ENCODE peak calls at places on chromosomes 7 and 10, in six cellular contexts. E is right lobe of liver, A is AG04450, S is lower leg skin, Z is fibroblast of lung, U is HCT116. N is an unnamed sample.
A peak's percentile ranks its signal among the peaks of the same experiment; 100 is the strongest.

GRCh38 chr7:3922175-3922635 is 621.2 kb downstream of the SDK1 start:
- DNase-seq in E (no peak), A (peak; percentile 24), S (peak; percentile 37), Z (peak; percentile 97), U (peak; percentile 72), N (no peak)

GRCh38 chr7:113085781-113086390 is 741 bp downstream of the GPR85 start:
- DNase-seq in E (no peak), A (no peak), S (no peak), Z (peak; percentile 43), U (no peak), N (no peak)

GRCh38 chr7:22723171-22723601 is 3.8 kb upstream of the IL6 start:
- DNase-seq in E (peak; percentile 83), A (no peak), S (peak; percentile 66), Z (peak; percentile 71), U (no peak), N (peak; percentile 78)

GRCh38 chr7:127158659-127159058 is 94.1 kb downstream of the GRM8 start:
- DNase-seq in E (no peak), A (no peak), S (no peak), Z (no peak), U (no peak), N (no peak)

GRCh38 chr7:155530601-155531000 is 15.8 kb downstream of the CNPY1 start:
- DNase-seq in E (no peak), A (no peak), S (no peak), Z (no peak), U (no peak), N (no peak)

GRCh38 chr10:12742776-12743175 is 258.7 kb downstream of the CCDC3 start:
- DNase-seq in E (no peak), A (no peak), S (no peak), Z (no peak), U (no peak), N (no peak)

GRCh38 chr7:2475678-2476015 is 551 bp downstream of the GRIFIN start:
- DNase-seq in E (no peak), A (no peak), S (no peak), Z (no peak), U (no peak), N (no peak)

GRCh38 chr7:14834888-14835287 is 67.7 kb downstream of the DGKB start:
- DNase-seq in E (no peak), A (no peak), S (no peak), Z (peak; percentile 55), U (no peak), N (no peak)

GRCh38 chr10:25226775-25227682 is 52.2 kb downstream of the GPR158 start:
- DNase-seq in E (peak; percentile 23), A (no peak), S (no peak), Z (peak; percentile 31), U (peak; percentile 48), N (no peak)

DNA sequence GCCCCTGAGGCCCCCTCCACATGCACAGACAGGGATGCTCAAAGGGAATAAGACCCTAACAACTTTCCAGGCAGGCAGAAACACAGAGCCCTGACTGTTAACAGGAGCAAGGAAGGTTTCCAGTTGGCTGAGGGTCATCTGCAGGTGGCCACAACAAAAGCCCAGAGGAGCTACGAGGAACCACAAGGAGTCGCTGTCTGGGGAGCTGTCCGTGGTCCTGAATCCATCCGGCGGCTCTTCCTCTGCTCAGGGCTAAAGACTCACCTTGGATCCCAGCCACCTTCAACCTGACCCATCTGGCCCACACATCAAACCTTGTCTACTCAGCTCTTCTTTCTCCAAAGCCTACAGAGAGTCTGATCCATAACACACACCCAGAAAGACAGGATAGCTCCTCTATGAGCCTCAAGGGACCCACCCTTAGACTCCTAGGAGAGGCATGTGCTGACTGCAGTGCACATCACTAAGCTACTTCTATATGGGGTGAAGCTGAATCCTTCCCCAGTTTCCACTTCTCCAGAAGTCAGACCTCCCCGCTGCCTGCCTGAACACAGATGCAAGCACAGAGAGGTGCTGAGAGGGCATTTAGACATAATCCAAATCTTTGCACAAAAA is 104.0 kb downstream of the SLIT1 start:
- DNase-seq in E (peak; percentile 42), A (peak; percentile 29), S (no peak), Z (peak; percentile 59), U (peak; percentile 34), N (no peak)
- TF ChIP-seq CTCF in E (peak; percentile 25), A (peak; percentile 96), S (no peak), Z (peak; percentile 95), U (peak; percentile 96), N (peak; percentile 81)

GRCh38 chr7:143387156-143387975 is 6.2 kb downstream of the ZYX start:
- DNase-seq in E (no peak), A (no peak), S (no peak), Z (no peak), U (no peak), N (no peak)
- TF ChIP-seq CTCF in E (no peak), A (peak; percentile 20), S (no peak), Z (peak; percentile 17), U (peak; percentile 32), N (no peak)

GRCh38 chr10:94282369-94282768 is 80.4 kb downstream of the NOC3L start:
- DNase-seq in E (no peak), A (no peak), S (no peak), Z (no peak), U (no peak), N (no peak)
- TF ChIP-seq CTCF in E (no peak), A (no peak), S (no peak), Z (no peak), U (no peak), N (no peak)

GRCh38 chr7:32039000-32039756 is 31.0 kb downstream of the PDE1C start:
- DNase-seq in E (no peak), A (no peak), S (no peak), Z (no peak), U (no peak), N (no peak)
- TF ChIP-seq CTCF in E (no peak), A (no peak), S (no peak), Z (peak; percentile 1), U (no peak), N (peak; percentile 22)

DNA sequence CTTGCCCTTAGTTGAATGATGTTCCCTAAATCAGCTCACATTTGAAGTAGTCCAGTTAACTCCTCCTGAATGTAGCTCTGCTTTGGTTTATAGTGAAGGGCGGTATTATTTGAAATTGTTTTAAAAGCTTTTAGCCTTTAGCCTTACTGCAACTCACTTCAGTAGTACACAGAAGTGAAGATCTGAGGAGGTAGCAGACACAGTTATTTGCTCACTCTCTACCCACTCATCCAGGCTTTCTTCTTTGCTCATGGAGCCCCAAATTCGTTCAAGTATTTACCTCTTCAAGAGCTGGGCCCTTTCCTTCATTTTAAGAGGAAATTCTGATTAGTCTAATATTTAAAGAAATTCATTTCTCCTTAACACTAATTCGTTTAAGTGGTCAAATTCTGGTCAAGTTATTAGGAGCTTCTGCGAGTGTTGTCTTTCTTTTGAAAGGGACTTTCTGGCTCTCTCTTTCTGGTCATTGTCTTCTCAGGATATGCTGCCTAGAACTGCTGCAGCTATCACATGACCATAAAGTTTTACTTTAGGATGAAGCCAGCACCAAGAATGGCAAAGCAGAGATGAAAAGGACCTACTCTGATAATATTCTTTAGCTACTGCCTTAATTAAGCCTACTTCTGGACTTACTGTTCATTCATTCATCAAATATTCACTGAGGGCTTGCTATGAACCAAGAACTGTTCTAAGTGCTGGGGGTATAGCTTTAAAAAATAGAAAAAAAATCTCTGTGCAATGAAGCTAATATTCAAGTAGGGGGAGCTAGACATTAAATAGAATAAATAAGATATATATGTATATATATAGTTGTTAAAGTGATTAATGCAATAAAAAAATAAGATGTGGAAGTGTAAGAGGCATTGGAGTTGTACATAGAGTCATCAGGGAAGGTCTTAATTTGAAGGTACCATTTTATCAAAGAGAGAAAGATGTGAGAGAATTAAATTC is 180.9 kb upstream of the AGR3 start:
- DNase-seq in E (no peak), A (no peak), S (no peak), Z (peak; percentile 54), U (no peak), N (no peak)
- TF ChIP-seq CTCF in E (peak; percentile 9), A (peak; percentile 43), S (no peak), Z (peak; percentile 34), U (peak; percentile 16), N (peak; percentile 40)